ENCODE peak calls at places on chromosome 1, in ten cellular contexts. L is heart right ventricle, F is HepG2, X is fibroblast of lung, O is cardiac muscle cell, M is aorta, Q is small intestine, B is iPS DF 6.9, P is body of pancreas, Z is uterus. Y is an unnamed sample.

GRCh38 chr1:172145231-172145651 is 275.2 kb upstream of the C1orf105 start:
- DNase-seq in P (no peak), O (peak; percentile 33), M (no peak), X (peak; percentile 83), B (no peak), Q (no peak), F (no peak), L (no peak), Z (no peak), Y (peak; percentile 91)

GRCh38 chr1:58815680-58816071 is 31.8 kb upstream of the JUN start:
- DNase-seq in M (no peak), B (no peak), F (peak; percentile 60), X (no peak), P (peak; percentile 34), L (no peak), O (no peak), Q (peak; percentile 89), Z (no peak), Y (peak; percentile 63)

GRCh38 chr1:157984469-157984868 is 9.0 kb upstream of the KIRREL1 start:
- DNase-seq in Z (peak; percentile 37), M (no peak), Q (no peak), P (no peak), X (no peak), F (no peak), O (no peak), B (no peak), L (no peak), Y (no peak)

GRCh38 chr1:16226495-16227179 is 10.3 kb downstream of the CPLANE2 start:
- DNase-seq in F (no peak), O (peak; percentile 91), X (no peak), P (peak; percentile 78), B (no peak), Q (peak; percentile 74), M (no peak), L (peak; percentile 82), Z (no peak), Y (no peak)

GRCh38 chr1:160862151-160863061 is at the start of gene CD244:
- DNase-seq in B (no peak), M (peak; percentile 68), F (no peak), L (peak; percentile 29), O (peak; percentile 77), Q (peak; percentile 57), X (no peak), P (no peak), Z (no peak), Y (no peak)

GRCh38 chr1:92482665-92483441 is 3.9 kb downstream of the GFI1 start:
- DNase-seq in F (no peak), O (peak; percentile 15), B (no peak), M (peak; percentile 49), L (no peak), Q (no peak), X (no peak), P (peak; percentile 26), Z (no peak), Y (peak; percentile 27)

GRCh38 chr1:232968965-232969364 is 18.6 kb downstream of the NTPCR start:
- DNase-seq in M (peak; percentile 70), B (no peak), Z (no peak), O (no peak), X (peak; percentile 90), Q (no peak), F (no peak), P (no peak), L (peak; percentile 41), Y (no peak)

GRCh38 chr1:223515416-223515815 is 122.2 kb downstream of the CCDC185 start:
- DNase-seq in L (no peak), F (no peak), X (no peak), Z (no peak), P (no peak), Q (peak; percentile 20), M (no peak), B (no peak), O (no peak), Y (no peak)

GRCh38 chr1:207868769-207869721 is 41.9 kb downstream of the CD34 start:
- DNase-seq in P (peak; percentile 85), O (peak; percentile 84), X (peak; percentile 61), F (peak; percentile 41), L (peak; percentile 87), Z (peak; percentile 88), M (peak; percentile 86), B (no peak), Q (peak; percentile 75), Y (peak; percentile 92)

DNA sequence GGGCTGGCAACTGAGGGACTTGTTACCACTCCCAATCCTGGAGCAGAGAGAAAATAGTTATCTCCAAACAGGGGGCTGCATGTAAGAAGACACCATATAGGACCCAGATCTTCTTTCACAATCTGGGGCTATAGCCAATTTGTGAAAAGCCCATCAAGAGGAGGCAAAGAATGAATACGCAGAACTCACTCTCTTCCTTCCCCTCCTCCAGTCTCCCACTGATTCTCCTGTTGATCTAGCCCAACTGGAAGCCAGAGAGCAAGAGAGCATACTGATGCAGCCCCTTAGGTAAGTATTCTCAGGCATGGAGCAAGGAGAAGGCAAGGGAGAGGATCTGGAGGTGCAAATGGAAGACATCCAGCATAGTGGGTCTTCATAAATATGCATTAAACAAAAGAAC is 15.7 kb upstream of the HMGB4 start:
- DNase-seq in O (no peak), P (no peak), F (no peak), X (no peak), Z (no peak), M (no peak), L (no peak), Q (no peak), B (no peak), Y (no peak)
- H3K27me3 ChIP-seq in O (no peaks in the 10 kb centered on the region), P (no peaks in the 10 kb centered on the region), F (no peaks in the 10 kb centered on the region), X (no peaks in the 10 kb centered on the region), Z (no peaks in the 10 kb centered on the region), M (no peaks in the 10 kb centered on the region), L (no peaks in the 10 kb centered on the region), Q (peaks cover 3% of the 10 kb centered on the region), B (no peaks in the 10 kb centered on the region), Y (no peaks in the 10 kb centered on the region)

GRCh38 chr1:154502742-154503111 is 515 bp upstream of the SHE start:
- DNase-seq in Q (no peak), Z (no peak), O (no peak), P (no peak), L (peak; percentile 30), B (no peak), F (no peak), X (no peak), M (no peak), Y (no peak)

GRCh38 chr1:154500533-154500932 is 1.5 kb upstream of the TDRD10 start:
- DNase-seq in X (no peak), M (no peak), O (no peak), L (no peak), P (no peak), F (no peak), B (no peak), Q (no peak), Z (no peak), Y (no peak)

GRCh38 chr1:154499446-154499845 is 2.6 kb upstream of the TDRD10 start:
- DNase-seq in M (no peak), Q (no peak), L (no peak), P (no peak), X (no peak), F (no peak), B (no peak), Z (no peak), O (no peak), Y (no peak)

GRCh38 chr1:154502066-154502741 is at the start of the genes SHE and TDRD10:
- DNase-seq in X (no peak), M (peak; percentile 57), B (no peak), Q (no peak), F (no peak), Z (peak; percentile 26), O (peak; percentile 40), P (no peak), L (peak; percentile 63), Y (no peak)

DNA sequence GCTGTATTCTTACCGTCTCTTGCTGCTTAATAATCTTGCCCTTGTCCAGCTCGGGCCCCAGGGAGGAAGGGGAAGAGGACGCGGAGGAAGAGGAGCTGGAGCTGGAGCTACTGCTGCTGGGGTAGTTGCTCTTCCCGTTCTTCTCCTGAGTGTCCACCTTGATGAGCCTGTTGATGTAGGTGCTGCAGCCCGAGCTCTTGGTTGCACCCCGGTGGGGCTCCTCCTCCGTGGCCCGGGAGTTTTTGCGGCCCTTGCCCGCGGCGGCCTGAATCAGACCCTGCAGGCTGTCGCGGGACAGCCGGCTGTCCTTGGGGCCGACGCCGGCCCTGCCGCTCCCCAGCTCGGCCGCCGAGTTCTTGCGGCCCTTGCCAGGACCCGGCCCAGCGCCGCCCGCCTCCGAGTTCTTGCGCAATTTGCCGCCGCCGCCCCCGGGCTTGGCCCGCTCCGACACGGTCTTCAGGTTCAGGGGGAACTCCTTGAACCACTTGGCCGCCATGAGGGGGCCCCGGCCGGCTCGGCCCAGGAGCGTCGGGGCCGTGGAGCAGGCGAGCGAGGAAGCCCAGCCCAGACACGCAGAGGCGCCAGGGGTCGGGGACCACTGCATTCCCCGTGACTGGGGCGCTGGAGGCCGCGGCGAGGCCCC is 475 bp upstream of the TDRD10 start:
- DNase-seq in B (no peak), P (peak; percentile 37), F (no peak), O (peak; percentile 20), X (no peak), Z (peak; percentile 75), M (peak; percentile 76), Q (no peak), L (peak; percentile 74), Y (peak; percentile 44)
- H3K4me3 ChIP-seq in B (peak overlapping the region; percentile 18), P (no peak overlapping the region), F (peak overlapping the region; percentile 52), O (peak overlapping the region; percentile 36), X (peak overlapping the region; percentile 14), Z (peak overlapping the region; percentile 21), M (peak overlapping the region; percentile 12), Q (no peak overlapping the region), L (peak overlapping the region; percentile 58), Y (peak overlapping the region; percentile 64)

GRCh38 chr1:194959795-194960194 is 1648.4 kb downstream of the KCNT2 start:
- DNase-seq in L (no peak), B (no peak), Z (no peak), F (no peak), M (no peak), O (no peak), P (no peak), Q (no peak), X (peak; percentile 10), Y (peak; percentile 9)
- H3K27me3 ChIP-seq in L (no peaks in the 10 kb centered on the region), B (no peaks in the 10 kb centered on the region), Z (no peaks in the 10 kb centered on the region), F (no peaks in the 10 kb centered on the region), M (no peaks in the 10 kb centered on the region), O (no peaks in the 10 kb centered on the region), P (no peaks in the 10 kb centered on the region), Q (no peaks in the 10 kb centered on the region), X (no peaks in the 10 kb centered on the region), Y (no peaks in the 10 kb centered on the region)

GRCh38 chr1:116561563-116561962 is 9.3 kb downstream of the CD58 start:
- DNase-seq in B (no peak), L (no peak), F (no peak), P (no peak), Z (no peak), X (no peak), M (no peak), Q (peak; percentile 65), O (no peak), Y (no peak)

GRCh38 chr1:116560704-116561490 is 9.9 kb downstream of the CD58 start:
- DNase-seq in M (no peak), F (no peak), B (no peak), O (no peak), X (no peak), Z (no peak), L (no peak), Q (no peak), P (no peak), Y (no peak)

GRCh38 chr1:116557323-116557878 is 13.4 kb downstream of the CD58 start:
- DNase-seq in M (no peak), X (no peak), F (no peak), P (no peak), B (no peak), O (no peak), L (no peak), Z (no peak), Q (no peak), Y (no peak)

GRCh38 chr1:116558140-116558549 is 12.7 kb downstream of the CD58 start:
- DNase-seq in L (no peak), O (no peak), M (no peak), B (no peak), Q (no peak), P (no peak), Z (no peak), X (no peak), F (no peak), Y (no peak)

GRCh38 chr1:116559304-116559761 is 11.5 kb downstream of the CD58 start:
- DNase-seq in M (no peak), P (no peak), Q (peak; percentile 73), B (no peak), O (no peak), L (no peak), F (no peak), X (no peak), Z (no peak), Y (no peak)
- H3K4me3 ChIP-seq in M (no peak overlapping the region), P (no peak overlapping the region), Q (no peak overlapping the region), B (no peak overlapping the region), O (no peak overlapping the region), L (no peak overlapping the region), F (no peak overlapping the region), X (no peak overlapping the region), Z (no peak overlapping the region), Y (no peak overlapping the region)

Y was measured in adipocyte.